ENCODE peak calls at places on chromosomes 6 and 20, in six cellular contexts. S, V, B, X, K and F are unnamed samples.

GRCh38 chr6:54192993-54193392 is 81.8 kb downstream of the MLIP start:
- DNase-seq in S (no peak), V (no peak), B (no peak), X (no peak), K (no peak), F (no peak)

GRCh38 chr20:1489328-1489727 is 1.9 kb downstream of the SIRPB2 start:
- DNase-seq in S (no peak), V (no peak), B (no peak), X (no peak), K (no peak), F (no peak)

GRCh38 chr20:24987244-24987643 is 5.3 kb downstream of the APMAP start:
- DNase-seq in S (no peak), V (peak; percentile 33), B (no peak), X (no peak), K (no peak), F (peak; percentile 29)

GRCh38 chr20:19885981-19886665 is 128.1 kb downstream of the RIN2 start:
- DNase-seq in S (no peak), V (no peak), B (no peak), X (peak; percentile 29), K (no peak), F (peak; percentile 36)

GRCh38 chr6:117346142-117346930 is 79.4 kb downstream of the ROS1 start:
- DNase-seq in S (no peak), V (no peak), B (no peak), X (peak; percentile 42), K (peak; percentile 61), F (no peak)

GRCh38 chr6:111565316-111566221 is 40.1 kb downstream of the TRAF3IP2 start:
- DNase-seq in S (no peak), V (peak; percentile 62), B (peak; percentile 40), X (peak; percentile 87), K (peak; percentile 88), F (no peak)

GRCh38 chr6:90101403-90101802 is 195.2 kb downstream of the BACH2 start:
- DNase-seq in S (no peak), V (no peak), B (no peak), X (no peak), K (no peak), F (no peak)

GRCh38 chr20:20215976-20216727 is 151.8 kb upstream of the INSM1 start:
- DNase-seq in S (no peak), V (no peak), B (no peak), X (peak; percentile 74), K (no peak), F (no peak)

GRCh38 chr20:7085448-7085847 is 318.0 kb downstream of the BMP2 start:
- DNase-seq in S (no peak), V (no peak), B (peak; percentile 43), X (no peak), K (no peak), F (peak; percentile 40)

GRCh38 chr6:144006731-144007454 is 1.2 kb downstream of the PLAGL1 start:
- DNase-seq in S (no peak), V (peak; percentile 10), B (no peak), X (no peak), K (no peak), F (peak; percentile 22)

GRCh38 chr6:147970970-147971369 is 371.7 kb upstream of the SASH1 start:
- DNase-seq in S (no peak), V (no peak), B (no peak), X (no peak), K (peak; percentile 25), F (no peak)

GRCh38 chr6:1604991-1605821 is 4.5 kb upstream of the FOXC1 start:
- DNase-seq in S (no peak), V (no peak), B (no peak), X (no peak), K (no peak), F (no peak)

GRCh38 chr6:31083742-31084354 is 28.5 kb downstream of the C6orf15 start:
- DNase-seq in S (peak; percentile 11), V (peak; percentile 70), B (no peak), X (no peak), K (peak; percentile 74), F (no peak)

GRCh38 chr6:52423971-52424381 is 3.8 kb downstream of the EFHC1 start:
- DNase-seq in S (no peak), V (no peak), B (no peak), X (no peak), K (no peak), F (no peak)

GRCh38 chr20:62786100-62786499 is 10.2 kb upstream of the MRGBP start:
- DNase-seq in S (no peak), V (no peak), B (no peak), X (no peak), K (no peak), F (no peak)

GRCh38 chr6:35321091-35321490 is 21.3 kb upstream of the PPARD start:
- DNase-seq in S (no peak), V (no peak), B (no peak), X (no peak), K (no peak), F (no peak)

GRCh38 chr20:45911486-45912343 is at the start of gene PLTP:
- DNase-seq in S (peak; percentile 20), V (peak; percentile 27), B (peak; percentile 78), X (no peak), K (peak; percentile 28), F (peak; percentile 41)

GRCh38 chr20:63311833-63312243 is 18.9 kb downstream of the COL20A1 start:
- DNase-seq in S (no peak), V (no peak), B (no peak), X (no peak), K (peak; percentile 14), F (no peak)

GRCh38 chr6:23339268-23339667 is 769.9 kb downstream of the HDGFL1 start:
- DNase-seq in S (no peak), V (no peak), B (no peak), X (no peak), K (no peak), F (no peak)

GRCh38 chr20:50987493-50988210 is 29.0 kb downstream of the MOCS3 start:
- DNase-seq in S (peak; percentile 22), V (peak; percentile 78), B (peak; percentile 91), X (peak; percentile 86), K (peak; percentile 88), F (peak; percentile 57)

GRCh38 chr20:58045156-58045555 is 183.3 kb downstream of the ANKRD60 start:
- DNase-seq in S (no peak), V (no peak), B (peak; percentile 36), X (no peak), K (no peak), F (no peak)

GRCh38 chr6:158474961-158475343 is 84.9 kb upstream of the TMEM181 start:
- DNase-seq in S (no peak), V (no peak), B (peak; percentile 58), X (peak; percentile 45), K (no peak), F (no peak)

GRCh38 chr6:45543298-45544235 is 165.8 kb upstream of the SUPT3H start:
- DNase-seq in S (no peak), V (no peak), B (no peak), X (no peak), K (no peak), F (no peak)